ENCODE peak calls at places on chromosomes 2 and 18, in four cellular contexts. G is left ventricle myocardium inferior, O is ovary, F is body of pancreas. P is an unnamed sample.

GRCh38 chr2:133721155-133721554 is 152.9 kb upstream of the NCKAP5 start:
- DNase-seq in G (no peak), O (no peak), F (no peak), P (no peak)

GRCh38 chr2:239160226-239161143 is 240.3 kb downstream of the HDAC4 start:
- DNase-seq in G (peak; percentile 4), O (peak; percentile 7), F (no peak), P (peak; percentile 11)

GRCh38 chr2:104758199-104758620 is 95.7 kb upstream of the POU3F3 start:
- DNase-seq in G (no peak), O (no peak), F (no peak), P (no peak)

GRCh38 chr2:240024766-240025165 is 376 bp downstream of the NDUFA10 start:
- DNase-seq in G (no peak), O (no peak), F (no peak), P (peak; percentile 37)

GRCh38 chr18:63410792-63411191 is 11.5 kb downstream of the VPS4B start:
- DNase-seq in G (no peak), O (no peak), F (no peak), P (no peak)

GRCh38 chr2:76197842-76198448 is 487.2 kb upstream of the GCFC2 start:
- DNase-seq in G (peak; percentile 14), O (peak; percentile 17), F (peak; percentile 69), P (peak; percentile 89)

GRCh38 chr2:15620857-15621471 is 29.3 kb downstream of the DDX1 start:
- DNase-seq in G (no peak), O (no peak), F (no peak), P (no peak)

GRCh38 chr2:11659866-11660265 is 10.1 kb downstream of the NTSR2 start:
- DNase-seq in G (no peak), O (no peak), F (no peak), P (no peak)

GRCh38 chr18:13267517-13267916 is 49.0 kb downstream of the LDLRAD4 start:
- DNase-seq in G (no peak), O (no peak), F (no peak), P (no peak)

GRCh38 chr18:59084286-59084779 is 55.4 kb upstream of the SEC11C start:
- DNase-seq in G (peak; percentile 58), O (peak; percentile 66), F (peak; percentile 71), P (peak; percentile 84)

GRCh38 chr2:99386011-99386410 is 48.8 kb downstream of the EIF5B start:
- DNase-seq in G (no peak), O (no peak), F (no peak), P (no peak)

GRCh38 chr18:44716697-44717163 is 36.0 kb downstream of the SETBP1 start:
- DNase-seq in G (no peak), O (no peak), F (no peak), P (no peak)

GRCh38 chr18:46609048-46609447 is 48.0 kb downstream of the LOXHD1 start:
- DNase-seq in G (no peak), O (no peak), F (no peak), P (no peak)

GRCh38 chr18:49855711-49856110 is 42.4 kb upstream of the ACAA2 start:
- DNase-seq in G (no peak), O (no peak), F (no peak), P (no peak)

GRCh38 chr2:120594856-120595685 is 140.6 kb upstream of the GLI2 start:
- DNase-seq in G (no peak), O (no peak), F (no peak), P (no peak)

GRCh38 chr2:20672191-20672951 is 5.4 kb downstream of the GDF7 start:
- DNase-seq in G (no peak), O (no peak), F (no peak), P (no peak)

DNA sequence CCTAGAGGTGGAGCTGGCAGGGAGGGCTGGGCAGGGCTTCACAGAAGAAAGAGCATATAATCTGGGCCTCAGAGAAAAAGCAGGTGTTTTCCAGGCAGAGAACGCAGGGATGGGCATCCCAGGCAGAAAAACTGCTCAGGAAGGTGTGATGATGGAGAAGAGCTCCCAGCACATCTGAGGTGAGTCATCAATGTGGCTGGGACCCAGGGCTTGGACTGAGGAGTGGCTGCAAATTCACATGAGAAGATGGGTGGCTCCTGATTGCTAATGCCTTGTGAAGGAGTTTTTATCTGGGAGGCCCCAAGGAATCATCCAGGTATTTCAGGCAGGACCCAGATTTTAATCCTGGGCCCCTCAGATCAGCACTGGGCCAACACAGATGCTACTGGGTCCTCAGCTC is 10.2 kb downstream of the IL1F10 start:
- DNase-seq in G (no peak), O (no peak), F (no peak), P (no peak)
- H3K27ac ChIP-seq in G (no peak overlapping the region), O (no peak overlapping the region), F (no peak overlapping the region), P (no peak overlapping the region)

DNA sequence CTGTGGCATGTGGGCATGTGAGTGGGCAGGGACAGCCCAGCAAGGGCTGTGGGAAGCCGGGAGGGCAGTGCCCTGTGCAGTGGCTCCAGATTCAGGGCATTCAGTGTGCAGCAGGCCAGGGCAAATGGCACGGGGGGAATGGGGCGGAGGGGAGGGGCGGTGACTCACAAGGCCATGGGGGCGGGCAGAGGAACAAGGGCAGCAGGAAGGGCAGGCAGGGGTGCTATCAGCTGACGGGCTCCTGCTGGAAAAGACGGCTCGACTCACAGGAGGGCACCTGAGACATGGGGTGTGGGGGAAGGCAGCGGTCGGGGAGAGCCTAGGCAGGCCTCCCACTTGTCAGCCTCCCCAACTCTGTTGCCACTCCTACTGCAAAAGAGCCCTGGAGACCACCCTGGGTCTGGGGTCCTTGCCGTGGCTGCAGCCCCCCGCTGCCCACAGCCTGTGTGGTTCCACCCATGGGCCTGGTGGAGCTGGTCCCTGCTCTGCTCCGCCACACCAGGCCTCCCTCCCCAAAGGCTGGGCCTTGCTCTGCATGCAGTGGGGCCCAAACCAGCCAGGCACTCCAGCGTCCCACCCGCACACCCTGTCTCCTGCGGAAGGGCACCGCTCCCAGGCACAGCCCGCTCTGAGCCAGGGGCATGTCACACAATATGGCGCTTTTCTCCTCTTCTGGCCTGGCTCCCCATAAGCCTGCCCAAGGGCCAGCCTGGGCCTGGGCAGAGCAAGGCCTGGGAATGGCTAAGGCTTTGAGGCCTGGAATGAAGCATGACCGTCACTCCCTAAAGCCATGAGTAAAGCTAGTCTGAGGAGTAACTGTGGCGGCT is 25.9 kb downstream of the HS6ST1 start:
- DNase-seq in G (no peak), O (no peak), F (peak; percentile 56), P (peak; percentile 65)
- H3K27ac ChIP-seq in G (peak overlapping the region; percentile 43), O (no peak overlapping the region), F (peak overlapping the region; percentile 19), P (no peak overlapping the region)

GRCh38 chr2:233371608-233372007 is 17.3 kb downstream of the DGKD start:
- DNase-seq in G (no peak), O (no peak), F (no peak), P (no peak)

GRCh38 chr2:233368756-233369155 is 14.5 kb downstream of the DGKD start:
- DNase-seq in G (no peak), O (no peak), F (no peak), P (no peak)

GRCh38 chr2:233367606-233368005 is 13.3 kb downstream of the DGKD start:
- DNase-seq in G (no peak), O (no peak), F (no peak), P (no peak)

GRCh38 chr2:233369462-233369861 is 15.2 kb downstream of the DGKD start:
- DNase-seq in G (no peak), O (no peak), F (no peak), P (no peak)

DNA sequence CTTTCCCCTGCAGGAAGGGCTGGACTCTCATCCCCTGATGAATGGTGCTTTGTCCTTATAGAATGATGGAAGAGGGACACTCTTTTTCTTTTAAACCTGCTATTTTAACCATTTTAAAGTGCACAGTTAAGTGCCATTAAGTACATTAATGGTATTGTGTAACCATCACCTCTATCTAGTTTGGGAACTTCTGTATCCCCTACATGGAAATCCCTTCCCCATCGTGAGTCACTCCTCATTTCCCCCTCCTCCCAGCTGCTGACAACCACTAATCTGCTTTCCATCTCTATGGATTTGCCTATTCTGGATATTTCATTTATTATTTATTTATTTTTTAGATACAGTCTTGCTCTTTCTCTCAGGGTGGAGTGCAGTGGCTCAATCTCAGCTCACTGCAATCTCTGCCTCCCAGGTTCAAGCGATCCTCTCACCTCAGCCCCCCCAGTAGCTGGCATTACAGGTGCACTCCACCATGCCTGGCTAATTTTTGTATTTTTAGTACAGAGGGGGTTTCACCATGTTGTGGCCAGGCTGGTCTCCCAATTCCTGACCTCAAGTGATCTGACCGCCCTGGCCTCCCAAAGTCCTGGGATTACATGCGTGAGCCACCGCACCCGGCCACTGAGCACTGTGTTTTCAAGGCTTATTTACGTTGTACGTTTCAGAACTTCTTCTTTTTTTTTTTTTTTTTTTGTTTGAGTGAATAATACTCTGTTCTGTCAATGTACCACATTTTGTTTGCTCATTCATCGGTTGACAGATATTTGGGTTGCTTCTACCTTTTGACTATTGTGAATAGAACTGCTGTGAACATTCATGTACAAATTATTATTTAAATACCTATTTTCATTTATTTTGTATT is 15.8 kb downstream of the DGKD start:
- DNase-seq in G (no peak), O (no peak), F (no peak), P (no peak)
- H3K27ac ChIP-seq in G (no peak overlapping the region), O (no peak overlapping the region), F (no peak overlapping the region), P (no peak overlapping the region)

GRCh38 chr2:96832401-96832750 is 11.4 kb downstream of the ANKRD23 start:
- DNase-seq in G (no peak), O (no peak), F (no peak), P (no peak)

GRCh38 chr2:96835830-96836229 is 8.0 kb downstream of the ANKRD23 start:
- DNase-seq in G (no peak), O (no peak), F (no peak), P (no peak)

GRCh38 chr2:96831679-96832078 is 12.1 kb downstream of the ANKRD23 start:
- DNase-seq in G (no peak), O (no peak), F (peak; percentile 69), P (no peak)

GRCh38 chr2:96830064-96830562 is 13.7 kb downstream of the ANKRD23 start:
- DNase-seq in G (no peak), O (no peak), F (no peak), P (no peak)

DNA sequence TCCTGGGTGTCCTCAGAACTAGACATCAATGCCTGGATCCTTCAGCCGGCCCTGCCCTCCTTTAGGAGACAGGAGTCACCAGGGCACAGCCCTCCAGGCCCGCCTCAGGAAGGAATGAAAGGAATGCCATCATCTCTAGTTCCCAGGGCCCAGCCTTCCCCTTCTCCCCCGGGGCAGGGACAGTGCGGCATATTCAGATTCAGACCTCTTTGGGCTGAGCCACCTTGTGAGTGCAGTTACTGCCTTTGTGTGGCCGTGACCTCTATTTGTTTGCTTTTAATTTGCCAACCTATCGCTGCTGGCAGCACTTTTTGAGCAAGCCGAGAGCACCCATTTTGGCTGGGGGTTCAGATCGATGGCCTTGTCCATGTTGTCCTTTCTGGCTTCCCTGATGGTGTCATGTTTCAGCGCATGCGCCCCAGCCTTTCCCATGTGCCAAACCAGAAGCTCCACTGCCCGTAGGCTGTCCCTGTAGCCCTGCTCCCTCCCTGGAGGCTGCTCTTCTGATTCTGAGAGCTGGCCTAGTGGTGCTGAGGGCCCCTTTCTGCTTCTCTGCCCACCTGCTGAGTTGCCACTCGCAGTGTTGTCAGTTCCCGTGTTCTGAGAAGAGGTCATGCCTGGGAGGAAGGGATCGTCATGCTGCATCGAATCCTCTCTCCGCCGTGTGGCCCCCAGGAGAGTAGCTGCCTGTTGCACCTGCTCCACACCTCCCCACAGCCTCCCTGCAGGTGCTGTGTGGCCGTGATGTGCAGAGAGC is 10.9 kb downstream of the ANKRD23 start:
- DNase-seq in G (peak; percentile 67), O (peak; percentile 84), F (peak; percentile 95), P (peak; percentile 75)
- H3K27ac ChIP-seq in G (peak overlapping the region; percentile 67), O (peak overlapping the region; percentile 57), F (peak overlapping the region; percentile 85), P (no peak overlapping the region)

GRCh38 chr2:64999754-65000153 is 10.6 kb downstream of the SLC1A4 start:
- DNase-seq in G (no peak), O (no peak), F (no peak), P (no peak)
- H3K27ac ChIP-seq in G (peak overlapping the region; percentile 69), O (peak overlapping the region; percentile 21), F (no peak overlapping the region), P (no peak overlapping the region)

P was measured in testis.